ENCODE peak calls at places on chromosomes 5 and 9, in five cellular contexts. J, E, S, U and A are unnamed samples.

GRCh38 chr9:3553076-3553765 is 27.4 kb upstream of the RFX3 start:
- DNase-seq in U (no peak), S (no peak), E (no peak), J (no peak), A (no peak)

GRCh38 chr5:4191024-4191423 is 595.4 kb downstream of the IRX1 start:
- DNase-seq in U (no peak), J (no peak), S (no peak), E (no peak), A (no peak)

GRCh38 chr9:98427491-98427890 is 172.0 kb upstream of the TBC1D2 start:
- DNase-seq in U (no peak), S (no peak), J (no peak), E (no peak), A (no peak)

GRCh38 chr5:132218321-132218720 is 9.3 kb downstream of the P4HA2 start:
- DNase-seq in S (no peak), J (no peak), E (no peak), U (no peak), A (no peak)

GRCh38 chr9:119963798-119964372 is 594.6 kb upstream of the BRINP1 start:
- DNase-seq in S (peak; percentile 95), E (peak; percentile 89), U (no peak), J (no peak), A (no peak)

GRCh38 chr9:97632406-97632991 is 669 bp downstream of the TSTD2 start:
- DNase-seq in S (peak; percentile 67), E (peak; percentile 84), U (no peak), J (peak; percentile 55), A (peak; percentile 71)

GRCh38 chr5:181069767-181070491 is 29.9 kb downstream of the BTNL9 start:
- DNase-seq in S (peak; percentile 87), J (no peak), U (no peak), E (no peak), A (no peak)

GRCh38 chr5:5891350-5891749 is 468.9 kb downstream of the ICE1 start:
- DNase-seq in J (no peak), E (no peak), U (no peak), S (no peak), A (no peak)

GRCh38 chr9:113011911-113012381 is at the start of gene ZNF883:
- DNase-seq in J (peak; percentile 35), S (peak; percentile 82), E (peak; percentile 55), U (no peak), A (peak; percentile 53)

GRCh38 chr5:77145666-77146065 is 58.6 kb upstream of the ZBED3 start:
- DNase-seq in U (no peak), J (no peak), S (no peak), E (peak; percentile 67), A (no peak)

GRCh38 chr5:173886157-173886556 is 2.0 kb upstream of the CPEB4 start:
- DNase-seq in J (no peak), E (no peak), U (no peak), S (no peak), A (no peak)

GRCh38 chr5:172424111-172424490 is 30.2 kb downstream of the SH3PXD2B start:
- DNase-seq in S (no peak), J (no peak), E (no peak), U (no peak), A (no peak)

GRCh38 chr9:135976531-135976930 is 15.4 kb upstream of the UBAC1 start:
- DNase-seq in E (peak; percentile 32), U (no peak), S (no peak), J (no peak), A (no peak)

GRCh38 chr5:167587768-167588167 is 703.7 kb upstream of the WWC1 start:
- DNase-seq in U (no peak), J (no peak), E (peak; percentile 22), S (peak; percentile 68), A (no peak)

GRCh38 chr5:33153891-33154290 is 286.9 kb upstream of the TARS1 start:
- DNase-seq in J (no peak), U (no peak), E (peak; percentile 37), S (no peak), A (no peak)

GRCh38 chr5:177601577-177602457 is 1.9 kb downstream of the B4GALT7 start:
- DNase-seq in U (no peak), S (no peak), J (no peak), E (no peak), A (no peak)

GRCh38 chr5:81729276-81729675 is 21.6 kb downstream of the SSBP2 start:
- DNase-seq in U (no peak), E (no peak), S (no peak), J (no peak), A (no peak)

GRCh38 chr9:14322211-14323082 is 8.5 kb upstream of the NFIB start:
- DNase-seq in U (peak; percentile 54), S (peak; percentile 90), J (peak; percentile 95), E (peak; percentile 76), A (peak; percentile 94)

GRCh38 chr9:132802121-132802795 is 75.8 kb downstream of the AK8 start:
- DNase-seq in J (no peak), E (no peak), U (no peak), S (no peak), A (no peak)

GRCh38 chr5:30390095-30390494 is 803.4 kb upstream of the CDH6 start:
- DNase-seq in E (no peak), U (no peak), S (peak; percentile 29), J (no peak), A (no peak)

GRCh38 chr5:103561670-103562069 is 919 bp downstream of the NUDT12 start:
- DNase-seq in J (no peak), E (no peak), S (no peak), U (no peak), A (no peak)

GRCh38 chr9:121598167-121599000 is 53.0 kb upstream of the DAB2IP start:
- DNase-seq in U (no peak), E (peak; percentile 86), S (peak; percentile 93), J (peak; percentile 83), A (peak; percentile 89)

GRCh38 chr5:97078958-97079357 is 63.5 kb downstream of the LIX1 start:
- DNase-seq in S (no peak), E (peak; percentile 51), J (no peak), U (no peak), A (no peak)

GRCh38 chr5:151222054-151222768 is 1.7 kb downstream of the CCDC69 start:
- DNase-seq in S (no peak), U (no peak), E (no peak), J (peak; percentile 33), A (no peak)

GRCh38 chr5:58987193-58987592 is 404.3 kb downstream of the RAB3C start:
- DNase-seq in U (no peak), J (no peak), E (peak; percentile 11), S (no peak), A (no peak)

GRCh38 chr5:40955313-40955712 is 46.0 kb downstream of the C7 start:
- DNase-seq in S (no peak), E (no peak), U (no peak), J (no peak), A (no peak)

GRCh38 chr9:84254972-84255371 is 85.6 kb downstream of the SLC28A3 start:
- DNase-seq in S (no peak), E (no peak), U (no peak), J (no peak), A (no peak)

GRCh38 chr5:41869739-41870620 is at the start of gene OXCT1:
- DNase-seq in U (peak; percentile 48), J (peak; percentile 80), S (peak; percentile 85), E (peak; percentile 80), A (peak; percentile 80)

GRCh38 chr9:111287127-111287526 is 42.9 kb downstream of the OR2K2 start:
- DNase-seq in J (no peak), S (no peak), E (peak; percentile 82), U (no peak), A (no peak)

GRCh38 chr5:72467987-72468386 is 39.2 kb downstream of the ZNF366 start:
- DNase-seq in S (no peak), J (no peak), U (no peak), E (peak; percentile 40), A (no peak)

GRCh38 chr9:76431601-76432000 is 27.4 kb upstream of the GCNT1 start:
- DNase-seq in J (no peak), S (peak; percentile 61), E (no peak), U (no peak), A (no peak)

GRCh38 chr9:3490957-3491356 is 34.8 kb downstream of the RFX3 start:
- DNase-seq in S (no peak), J (no peak), E (no peak), U (no peak), A (no peak)

GRCh38 chr5:2007906-2008437 is 125.2 kb upstream of the IRX4 start:
- DNase-seq in E (no peak), U (no peak), S (no peak), J (peak; percentile 77), A (peak; percentile 72)

GRCh38 chr9:6901179-6901578 is 143.4 kb downstream of the KDM4C start:
- DNase-seq in S (no peak), J (no peak), U (no peak), E (no peak), A (no peak)

GRCh38 chr9:120110520-120110919 is 469.4 kb downstream of the CDK5RAP2 start:
- DNase-seq in J (no peak), E (no peak), S (no peak), U (no peak), A (no peak)

GRCh38 chr9:75167281-75167680 is 79.0 kb downstream of the OSTF1 start:
- DNase-seq in S (no peak), J (no peak), U (no peak), E (no peak), A (no peak)

GRCh38 chr5:37844004-37844403 is 4.2 kb upstream of the GDNF start:
- DNase-seq in U (no peak), S (peak; percentile 60), E (no peak), J (no peak), A (no peak)

GRCh38 chr9:36535106-36535505 is 37.6 kb upstream of the MELK start:
- DNase-seq in J (no peak), E (no peak), U (no peak), S (no peak), A (no peak)

GRCh38 chr5:8068078-8068477 is 199.1 kb downstream of the MTRR start:
- DNase-seq in S (no peak), J (no peak), U (no peak), E (no peak), A (no peak)
- TF ChIP-seq CTCF in S (no peak), J (no peak), U (no peak), E (no peak), A (no peak)

GRCh38 chr5:78610633-78611032 is 37.9 kb downstream of the LHFPL2 start:
- DNase-seq in U (no peak), J (no peak), E (no peak), S (no peak), A (no peak)
- H3K27ac ChIP-seq in U (peak overlapping the region; percentile 15), J (no peak overlapping the region), E (peak overlapping the region; percentile 12), S (no peak overlapping the region), A (peak overlapping the region; percentile 84)

GRCh38 chr9:109779711-109780452 is at the start of gene PALM2AKAP2:
- DNase-seq in J (peak; percentile 74), E (peak; percentile 68), U (no peak), S (peak; percentile 68), A (peak; percentile 48)
- TF ChIP-seq CTCF in J (peak; percentile 24), E (peak; percentile 34), U (no peak), S (peak; percentile 41), A (peak; percentile 41)

GRCh38 chr5:168837852-168838251 is 258.7 kb upstream of the PANK3 start:
- DNase-seq in U (no peak), J (no peak), E (no peak), S (no peak), A (no peak)
- H3K27ac ChIP-seq in U (no peak overlapping the region), J (no peak overlapping the region), E (no peak overlapping the region), S (no peak overlapping the region), A (no peak overlapping the region)

GRCh38 chr9:10612649-10613398 is at the start of gene PTPRD:
- DNase-seq in E (peak; percentile 5), S (peak; percentile 71), J (no peak), U (no peak), A (no peak)
- TF ChIP-seq CTCF in E (no peak), S (peak; percentile 55), J (no peak), U (no peak), A (no peak)

GRCh38 chr9:94056442-94056974 is 27.8 kb upstream of the PTPDC1 start:
- DNase-seq in U (no peak), J (no peak), S (no peak), E (peak; percentile 76), A (no peak)
- H3K27ac ChIP-seq in U (no peak overlapping the region), J (no peak overlapping the region), S (no peak overlapping the region), E (peak overlapping the region; percentile 37), A (no peak overlapping the region)